ENCODE peak calls at places on chromosomes 6 and 20, in five cellular contexts. K is GM20000; V is stimulated activated CD8-positive, alpha-beta memory T cell treated with anti-CD3 and anti-CD28 coated beads, Interleukin-2, amount 100 ng/mL, for 1 hour; U is breast epithelium; I is NCI-H510A treated with DMSO at 0.1 percent for 48 hours. L is an unnamed sample.

GRCh38 chr20:46215913-46216707 is 92.2 kb downstream of the CDH22 start:
- DNase-seq in K (no peak), V (no peak), U (no peak), I (no peak), L (no peak)

GRCh38 chr20:13037727-13038126 is 29.0 kb downstream of the SPTLC3 start:
- DNase-seq in K (no peak), V (no peak), U (no peak), I (no peak), L (no peak)

GRCh38 chr20:37314617-37315292 is 25.3 kb downstream of the MANBAL start:
- DNase-seq in K (no peak), V (no peak), U (no peak), I (no peak), L (no peak)

GRCh38 chr6:35522660-35523658 is 10.3 kb upstream of the TULP1 start:
- DNase-seq in K (peak), V (peak), U (peak), I (peak), L (peak)

GRCh38 chr6:11317885-11318771 is 85.7 kb upstream of the NEDD9 start:
- DNase-seq in K (peak), V (peak), U (peak), I (no peak), L (no peak)

GRCh38 chr6:56547687-56548086 is 95.0 kb downstream of the DST start:
- DNase-seq in K (no peak), V (no peak), U (no peak), I (no peak), L (no peak)

GRCh38 chr20:43968341-43968740 is 53.7 kb downstream of the TOX2 start:
- DNase-seq in K (no peak), V (no peak), U (no peak), I (no peak), L (no peak)

GRCh38 chr20:48787861-48788375 is 39.9 kb downstream of the PREX1 start:
- DNase-seq in K (no peak), V (no peak), U (no peak), I (no peak), L (no peak)

GRCh38 chr20:62578294-62578897 is 63.9 kb upstream of the SLCO4A1 start:
- DNase-seq in K (no peak), V (no peak), U (no peak), I (no peak), L (no peak)

GRCh38 chr6:26155066-26155925 is 68.1 kb downstream of the HFE start:
- DNase-seq in K (no peak), V (no peak), U (peak), I (peak), L (no peak)